ENCODE peak calls at places on chromosomes 2 and 18, in six cellular contexts. V is T follicular helper cell; R is cerebellum; I is KG1; S is stimulated activated CD8-positive, alpha-beta memory T cell treated with anti-CD3 and anti-CD28 coated beads, Interleukin-4, amount 100 ng/mL, for 4 hours; Q is HepG2. B is an unnamed sample.

GRCh38 chr2:95539836-95540235 is 52.0 kb upstream of the TRIM43 start:
- DNase-seq in I (no peak), V (no peak), R (no peak), S (no peak), Q (no peak), B (no peak)

GRCh38 chr2:159064446-159065301 is 96.2 kb downstream of the TANC1 start:
- DNase-seq in S (no peak), V (no peak), I (no peak), R (no peak), Q (peak; percentile 40), B (no peak)

GRCh38 chr2:172285010-172285621 is 142.3 kb upstream of the ITGA6 start:
- DNase-seq in Q (no peak), I (no peak), R (no peak), V (no peak), S (no peak), B (peak; percentile 60)

GRCh38 chr2:109377976-109378375 is 235.8 kb downstream of the SEPTIN10 start:
- DNase-seq in V (no peak), I (no peak), Q (no peak), S (no peak), R (no peak), B (no peak)

GRCh38 chr18:8811115-8811514 is 105.8 kb downstream of the MTCL1 start:
- DNase-seq in S (no peak), Q (no peak), R (no peak), I (no peak), V (no peak), B (no peak)

GRCh38 chr2:102025016-102025491 is 33.3 kb downstream of the IL1R2 start:
- DNase-seq in S (no peak), V (no peak), I (no peak), Q (peak; percentile 80), R (no peak), B (no peak)

GRCh38 chr2:79619976-79620375 is 107.1 kb downstream of the CTNNA2 start:
- DNase-seq in R (no peak), S (no peak), V (no peak), Q (no peak), I (no peak), B (no peak)

GRCh38 chr2:173109253-173110188 is 33.9 kb downstream of the MAP3K20 start:
- DNase-seq in V (no peak), S (no peak), I (no peak), R (no peak), Q (peak; percentile 37), B (no peak)

GRCh38 chr2:3200420-3200939 is 177.1 kb downstream of the EIPR1 start:
- DNase-seq in Q (no peak), V (no peak), I (no peak), S (no peak), R (peak; percentile 53), B (no peak)

GRCh38 chr18:42038936-42039335 is 83.9 kb downstream of the PIK3C3 start:
- DNase-seq in S (no peak), I (no peak), Q (no peak), V (no peak), R (no peak), B (no peak)

GRCh38 chr2:5464657-5465056 is 227.5 kb upstream of the SOX11 start:
- DNase-seq in I (no peak), V (no peak), S (no peak), Q (no peak), R (no peak), B (no peak)

GRCh38 chr18:62037989-62038778 is 145.4 kb upstream of the RNF152 start:
- DNase-seq in S (no peak), Q (no peak), V (no peak), I (no peak), R (no peak), B (no peak)

GRCh38 chr2:119438128-119438656 is 6.5 kb downstream of the TMEM37 start:
- DNase-seq in V (no peak), R (no peak), I (no peak), Q (peak; percentile 88), S (no peak), B (no peak)

GRCh38 chr2:241010531-241011295 is 12.3 kb downstream of the SNED1 start:
- DNase-seq in R (no peak), V (no peak), Q (no peak), S (no peak), I (no peak), B (no peak)

GRCh38 chr2:102355526-102356380 is at the start of gene IL18R1:
- DNase-seq in I (peak; percentile 26), S (peak; percentile 64), R (peak; percentile 6), V (peak; percentile 40), Q (peak; percentile 53), B (peak; percentile 67)

GRCh38 chr2:64277101-64277849 is 133.1 kb upstream of the PELI1 start:
- DNase-seq in V (no peak), R (no peak), I (no peak), Q (no peak), S (no peak), B (no peak)

GRCh38 chr18:2846241-2846637 is 567 bp upstream of the EMILIN2 start:
- DNase-seq in Q (no peak), I (no peak), V (no peak), S (no peak), R (no peak), B (no peak)

GRCh38 chr2:216690451-216691209 is 4.7 kb downstream of the IGFBP5 start:
- DNase-seq in S (no peak), V (no peak), R (no peak), Q (no peak), I (no peak), B (no peak)

GRCh38 chr2:20304411-20304810 is 46.2 kb downstream of the PUM2 start:
- DNase-seq in Q (no peak), I (no peak), V (no peak), S (no peak), R (no peak), B (no peak)

GRCh38 chr2:206488623-206489022 is 45.3 kb downstream of the ADAM23 start:
- DNase-seq in Q (no peak), I (no peak), S (no peak), R (no peak), V (no peak), B (no peak)

GRCh38 chr2:121626777-121627524 is 22.3 kb downstream of the CLASP1 start:
- DNase-seq in Q (no peak), R (no peak), S (no peak), I (no peak), V (no peak), B (no peak)

GRCh38 chr18:47817017-47817911 is 113.2 kb downstream of the SMAD2 start:
- DNase-seq in I (no peak), S (no peak), V (no peak), R (no peak), Q (no peak), B (no peak)

GRCh38 chr2:237896941-237897340 is 37.5 kb downstream of the RAMP1 start:
- DNase-seq in S (no peak), Q (no peak), R (no peak), I (no peak), V (no peak), B (no peak)

GRCh38 chr2:168427451-168427850 is 28.6 kb upstream of the CERS6 start:
- DNase-seq in Q (no peak), R (no peak), V (no peak), S (no peak), I (no peak), B (no peak)

GRCh38 chr2:44840186-44840850 is 101.2 kb upstream of the SIX3 start:
- DNase-seq in Q (no peak), V (no peak), S (no peak), I (no peak), R (no peak), B (no peak)

GRCh38 chr18:24735504-24736243 is 275.2 kb downstream of the HRH4 start:
- DNase-seq in R (no peak), V (no peak), I (no peak), S (no peak), Q (no peak), B (no peak)

GRCh38 chr18:6920099-6920955 is 190.8 kb downstream of the ARHGAP28 start:
- DNase-seq in V (no peak), R (peak; percentile 27), S (no peak), I (peak; percentile 43), Q (peak; percentile 61), B (peak; percentile 64)